ENCODE peak calls at places on chromosomes 3 and 15, in eight cellular contexts. One of them, this sample, is unnamed.
A peak's percentile ranks its signal among the peaks of the same experiment; 100 is the strongest.

GRCh38 chr15:75198560-75199346 is 2.9 kb upstream of the C15orf39 start:
- DNase-seq in nephron progenitor cell: no peak
- DNase-seq in astrocyte of the spinal cord: peak; percentile 31
- DNase-seq in CD8-positive, alpha-beta T cell: no peak
- DNase-seq in brain microvascular endothelial cell: peak; percentile 36
- DNase-seq in OCI-LY7: peak; percentile 96
- DNase-seq in BJ: no peak
- DNase-seq in tibial artery: no peak
- DNase-seq in this sample: no peak

GRCh38 chr3:15528881-15529537 is 7.5 kb upstream of the COLQ start:
- DNase-seq in CD8-positive, alpha-beta T cell: no peak
- DNase-seq in OCI-LY7: no peak
- DNase-seq in brain microvascular endothelial cell: no peak
- DNase-seq in tibial artery: no peak
- DNase-seq in astrocyte of the spinal cord: no peak
- DNase-seq in nephron progenitor cell: no peak
- DNase-seq in BJ: no peak
- DNase-seq in this sample: no peak

GRCh38 chr15:40598672-40599071 is 4.6 kb downstream of the KNL1 start:
- DNase-seq in nephron progenitor cell: no peak
- DNase-seq in BJ: no peak
- DNase-seq in CD8-positive, alpha-beta T cell: no peak
- DNase-seq in astrocyte of the spinal cord: no peak
- DNase-seq in OCI-LY7: no peak
- DNase-seq in tibial artery: no peak
- DNase-seq in brain microvascular endothelial cell: no peak
- DNase-seq in this sample: no peak

GRCh38 chr3:152357587-152357986 is 88.9 kb downstream of the MBNL1 start:
- DNase-seq in BJ: no peak
- DNase-seq in nephron progenitor cell: no peak
- DNase-seq in astrocyte of the spinal cord: no peak
- DNase-seq in brain microvascular endothelial cell: no peak
- DNase-seq in CD8-positive, alpha-beta T cell: no peak
- DNase-seq in OCI-LY7: no peak
- DNase-seq in tibial artery: no peak
- DNase-seq in this sample: no peak

GRCh38 chr3:64667138-64667537 is 20.7 kb downstream of the ADAMTS9 start:
- DNase-seq in brain microvascular endothelial cell: no peak
- DNase-seq in BJ: no peak
- DNase-seq in OCI-LY7: no peak
- DNase-seq in CD8-positive, alpha-beta T cell: no peak
- DNase-seq in tibial artery: no peak
- DNase-seq in astrocyte of the spinal cord: no peak
- DNase-seq in nephron progenitor cell: no peak
- DNase-seq in this sample: no peak

GRCh38 chr15:93030430-93031102 is 58.4 kb downstream of the RGMA start:
- DNase-seq in brain microvascular endothelial cell: peak; percentile 61
- DNase-seq in BJ: no peak
- DNase-seq in nephron progenitor cell: peak; percentile 77
- DNase-seq in OCI-LY7: peak; percentile 69
- DNase-seq in astrocyte of the spinal cord: peak; percentile 58
- DNase-seq in CD8-positive, alpha-beta T cell: peak; percentile 59
- DNase-seq in tibial artery: peak; percentile 87
- DNase-seq in this sample: no peak

GRCh38 chr3:131811481-131811880 is 223.3 kb downstream of the CPNE4 start:
- DNase-seq in astrocyte of the spinal cord: no peak
- DNase-seq in OCI-LY7: no peak
- DNase-seq in nephron progenitor cell: no peak
- DNase-seq in CD8-positive, alpha-beta T cell: no peak
- DNase-seq in BJ: no peak
- DNase-seq in brain microvascular endothelial cell: no peak
- DNase-seq in tibial artery: no peak
- DNase-seq in this sample: no peak

GRCh38 chr15:98830034-98830634 is 177.5 kb downstream of the PGPEP1L start:
- DNase-seq in nephron progenitor cell: no peak
- DNase-seq in tibial artery: no peak
- DNase-seq in OCI-LY7: no peak
- DNase-seq in CD8-positive, alpha-beta T cell: no peak
- DNase-seq in astrocyte of the spinal cord: no peak
- DNase-seq in BJ: no peak
- DNase-seq in brain microvascular endothelial cell: no peak
- DNase-seq in this sample: no peak

GRCh38 chr15:95799286-95800187 is 531.0 kb upstream of the NR2F2 start:
- DNase-seq in OCI-LY7: no peak
- DNase-seq in astrocyte of the spinal cord: peak; percentile 87
- DNase-seq in nephron progenitor cell: no peak
- DNase-seq in CD8-positive, alpha-beta T cell: no peak
- DNase-seq in brain microvascular endothelial cell: peak; percentile 34
- DNase-seq in BJ: peak; percentile 62
- DNase-seq in tibial artery: no peak
- DNase-seq in this sample: no peak

GRCh38 chr3:17770682-17771081 is 28.3 kb upstream of the TBC1D5 start:
- DNase-seq in tibial artery: no peak
- DNase-seq in astrocyte of the spinal cord: no peak
- DNase-seq in CD8-positive, alpha-beta T cell: no peak
- DNase-seq in brain microvascular endothelial cell: no peak
- DNase-seq in OCI-LY7: no peak
- DNase-seq in nephron progenitor cell: no peak
- DNase-seq in BJ: no peak
- DNase-seq in this sample: no peak

DNA sequence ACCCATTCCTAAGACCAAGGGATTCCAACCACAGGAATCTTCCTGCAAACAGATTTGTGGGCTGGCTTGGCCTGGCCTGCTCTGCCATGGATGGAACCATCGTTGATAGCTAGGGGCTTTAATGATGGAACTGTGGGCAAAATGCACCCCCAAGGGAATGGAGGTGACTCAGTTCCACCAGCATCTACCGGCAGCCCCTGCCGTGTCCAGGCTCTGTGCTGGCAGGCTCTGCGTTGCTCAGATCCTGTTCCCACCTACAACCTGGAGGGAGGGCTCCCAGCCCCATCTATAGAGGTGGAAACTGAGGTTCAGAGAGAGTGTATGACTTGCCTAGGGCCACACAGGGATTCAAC is 99.8 kb downstream of the FBLN2 start:
- DNase-seq in astrocyte of the spinal cord: no peak
- DNase-seq in CD8-positive, alpha-beta T cell: no peak
- DNase-seq in tibial artery: no peak
- DNase-seq in OCI-LY7: no peak
- DNase-seq in nephron progenitor cell: no peak
- DNase-seq in brain microvascular endothelial cell: no peak
- DNase-seq in BJ: no peak
- DNase-seq in this sample: no peak
- TF ChIP-seq CTCF in astrocyte of the spinal cord: no peak
- TF ChIP-seq CTCF in CD8-positive, alpha-beta T cell: no peak
- TF ChIP-seq CTCF in tibial artery: no peak
- TF ChIP-seq CTCF in OCI-LY7: no peak
- TF ChIP-seq CTCF in nephron progenitor cell: no peak
- TF ChIP-seq CTCF in brain microvascular endothelial cell: no peak
- TF ChIP-seq CTCF in BJ: no peak
- TF ChIP-seq CTCF in this sample: no peak

DNA sequence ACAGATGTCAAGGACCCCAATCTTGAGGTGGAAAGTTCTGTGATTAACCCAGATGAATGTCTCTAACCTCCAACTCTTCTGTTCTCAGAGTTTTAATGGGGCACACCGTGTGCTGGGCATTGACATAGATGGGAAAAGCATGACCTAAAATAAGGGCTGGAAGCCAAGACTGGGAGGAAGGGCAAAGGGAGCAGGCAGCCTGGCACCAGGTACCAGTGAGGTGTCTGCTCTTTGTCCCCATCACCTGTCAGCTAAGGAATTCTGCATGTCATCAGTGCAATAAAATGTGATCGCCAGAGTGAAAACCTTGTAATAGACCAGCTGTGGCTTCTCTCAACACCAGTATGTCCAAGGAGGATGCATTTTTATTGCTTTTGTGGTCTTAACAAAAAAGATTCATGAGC is 143.5 kb upstream of the TPM1 start:
- DNase-seq in BJ: no peak
- DNase-seq in OCI-LY7: no peak
- DNase-seq in astrocyte of the spinal cord: no peak
- DNase-seq in CD8-positive, alpha-beta T cell: no peak
- DNase-seq in brain microvascular endothelial cell: no peak
- DNase-seq in tibial artery: no peak
- DNase-seq in nephron progenitor cell: no peak
- DNase-seq in this sample: no peak
- TF ChIP-seq CTCF in BJ: no peak
- TF ChIP-seq CTCF in OCI-LY7: no peak
- TF ChIP-seq CTCF in astrocyte of the spinal cord: no peak
- TF ChIP-seq CTCF in CD8-positive, alpha-beta T cell: no peak
- TF ChIP-seq CTCF in brain microvascular endothelial cell: no peak
- TF ChIP-seq CTCF in tibial artery: no peak
- TF ChIP-seq CTCF in nephron progenitor cell: no peak
- TF ChIP-seq CTCF in this sample: no peak

GRCh38 chr3:186219211-186219638 is 110.3 kb upstream of the ETV5 start:
- DNase-seq in OCI-LY7: peak; percentile 57
- DNase-seq in nephron progenitor cell: no peak
- DNase-seq in astrocyte of the spinal cord: no peak
- DNase-seq in BJ: no peak
- DNase-seq in CD8-positive, alpha-beta T cell: no peak
- DNase-seq in tibial artery: no peak
- DNase-seq in brain microvascular endothelial cell: no peak
- DNase-seq in this sample: no peak
- TF ChIP-seq CTCF in OCI-LY7: no peak
- TF ChIP-seq CTCF in nephron progenitor cell: no peak
- TF ChIP-seq CTCF in astrocyte of the spinal cord: no peak
- TF ChIP-seq CTCF in BJ: no peak
- TF ChIP-seq CTCF in CD8-positive, alpha-beta T cell: no peak
- TF ChIP-seq CTCF in tibial artery: no peak
- TF ChIP-seq CTCF in brain microvascular endothelial cell: no peak
- TF ChIP-seq CTCF in this sample: no peak

GRCh38 chr3:185330644-185331043 is 32.3 kb upstream of the MAP3K13 start:
- DNase-seq in nephron progenitor cell: no peak
- DNase-seq in brain microvascular endothelial cell: no peak
- DNase-seq in BJ: no peak
- DNase-seq in OCI-LY7: no peak
- DNase-seq in astrocyte of the spinal cord: no peak
- DNase-seq in tibial artery: no peak
- DNase-seq in CD8-positive, alpha-beta T cell: no peak
- DNase-seq in this sample: no peak
- TF ChIP-seq CTCF in nephron progenitor cell: no peak
- TF ChIP-seq CTCF in brain microvascular endothelial cell: no peak
- TF ChIP-seq CTCF in BJ: no peak
- TF ChIP-seq CTCF in OCI-LY7: no peak
- TF ChIP-seq CTCF in astrocyte of the spinal cord: no peak
- TF ChIP-seq CTCF in tibial artery: no peak
- TF ChIP-seq CTCF in CD8-positive, alpha-beta T cell: no peak
- TF ChIP-seq CTCF in this sample: no peak

This sample was measured in chondrocyte.